ENCODE peak calls at places on chromosomes 2 and 18, in five cellular contexts. C is heart left ventricle, Q is fibroblast of lung, Z is RWPE1, U is spleen. N is an unnamed sample.

GRCh38 chr18:28189400-28190239 is 12.7 kb upstream of the CDH2 start:
- DNase-seq in Z (no peak), U (no peak), C (no peak), Q (peak; percentile 75), N (peak; percentile 52)

GRCh38 chr2:8653485-8653884 is 28.4 kb upstream of the ID2 start:
- DNase-seq in Q (no peak), Z (no peak), U (peak; percentile 65), C (no peak), N (no peak)

GRCh38 chr2:113178069-113178468 is 4.3 kb downstream of the PSD4 start:
- DNase-seq in C (no peak), Z (no peak), Q (no peak), U (peak; percentile 31), N (no peak)

GRCh38 chr2:19473415-19473814 is 115.0 kb upstream of the OSR1 start:
- DNase-seq in C (no peak), Z (no peak), Q (no peak), U (no peak), N (no peak)

GRCh38 chr2:127721311-127721977 is 20.1 kb downstream of the SFT2D3 start:
- DNase-seq in U (no peak), Q (peak; percentile 72), Z (no peak), C (no peak), N (no peak)

GRCh38 chr2:216936954-216937357 is 77.1 kb upstream of the TNP1 start:
- DNase-seq in Q (no peak), Z (no peak), C (peak; percentile 37), U (no peak), N (no peak)

GRCh38 chr2:158890296-158890905 is 78.0 kb upstream of the TANC1 start:
- DNase-seq in Z (no peak), C (no peak), Q (peak; percentile 49), U (no peak), N (no peak)

GRCh38 chr18:58186258-58186948 is 142.4 kb downstream of the NEDD4L start:
- DNase-seq in C (no peak), U (no peak), Q (peak; percentile 95), Z (peak; percentile 67), N (no peak)

GRCh38 chr2:61928816-61929471 is 23.5 kb downstream of the COMMD1 start:
- DNase-seq in Z (no peak), C (no peak), Q (peak; percentile 87), U (no peak), N (no peak)

GRCh38 chr2:226995625-226996041 is 159.8 kb downstream of the RHBDD1 start:
- DNase-seq in Z (peak; percentile 34), Q (peak; percentile 94), C (no peak), U (no peak), N (no peak)

GRCh38 chr2:147648471-147648870 is 196.4 kb upstream of the ACVR2A start:
- DNase-seq in Q (no peak), U (no peak), C (no peak), Z (no peak), N (no peak)

GRCh38 chr2:96184188-96184587 is 24.4 kb downstream of the STARD7 start:
- DNase-seq in Z (no peak), U (no peak), C (no peak), Q (no peak), N (no peak)

GRCh38 chr2:70907130-70907756 is 28.5 kb upstream of the ATP6V1B1 start:
- DNase-seq in C (no peak), Z (no peak), Q (peak; percentile 15), U (no peak), N (peak; percentile 3)

GRCh38 chr2:150234787-150235512 is 252.5 kb downstream of the RND3 start:
- DNase-seq in U (no peak), Q (peak; percentile 90), Z (no peak), C (no peak), N (no peak)

GRCh38 chr2:219460424-219460926 is 25.8 kb downstream of the SPEG start:
- DNase-seq in U (no peak), Q (peak; percentile 93), C (peak; percentile 82), Z (no peak), N (peak; percentile 95)

GRCh38 chr2:204015118-204015842 is 78.7 kb downstream of the ICOS start:
- DNase-seq in Q (no peak), Z (no peak), C (no peak), U (no peak), N (no peak)

GRCh38 chr2:42339191-42339912 is 21.7 kb downstream of the COX7A2L start:
- DNase-seq in C (no peak), Z (no peak), Q (no peak), U (no peak), N (peak; percentile 39)

GRCh38 chr2:134839649-134840048 is 1.2 kb downstream of the ACMSD start:
- DNase-seq in Z (no peak), Q (no peak), U (no peak), C (no peak), N (no peak)

GRCh38 chr18:58438161-58438983 is 190.5 kb downstream of the ALPK2 start:
- DNase-seq in C (no peak), U (no peak), Q (peak; percentile 34), Z (no peak), N (no peak)

GRCh38 chr2:101815739-101816391 is 118.4 kb downstream of the MAP4K4 start:
- DNase-seq in C (no peak), U (no peak), Z (no peak), Q (peak; percentile 48), N (no peak)

GRCh38 chr2:188788621-188789020 is 185.6 kb upstream of the COL3A1 start:
- DNase-seq in C (peak; percentile 70), Z (peak; percentile 3), U (no peak), Q (peak; percentile 93), N (no peak)

GRCh38 chr18:11857177-11857887 is 6.1 kb downstream of the CHMP1B start:
- DNase-seq in Z (peak; percentile 97), Q (peak; percentile 100), U (peak; percentile 36), C (peak; percentile 56), N (no peak)

GRCh38 chr2:144912206-144912605 is 392.3 kb upstream of the ZEB2 start:
- DNase-seq in Z (no peak), Q (peak; percentile 51), C (no peak), U (no peak), N (no peak)

GRCh38 chr2:54310961-54311360 is 54.9 kb upstream of the TSPYL6 start:
- DNase-seq in U (no peak), Z (no peak), C (no peak), Q (no peak), N (no peak)

GRCh38 chr2:49640630-49641029 is 486.3 kb upstream of the FSHR start:
- DNase-seq in U (no peak), C (no peak), Z (no peak), Q (no peak), N (no peak)

GRCh38 chr2:174728096-174728495 is 36.2 kb downstream of the CHRNA1 start:
- DNase-seq in Z (no peak), C (no peak), U (no peak), Q (no peak), N (no peak)

GRCh38 chr2:241878007-241878970 is 8.8 kb downstream of the RTP5 start:
- DNase-seq in Z (peak; percentile 75), C (peak; percentile 71), Q (peak; percentile 56), U (peak; percentile 93), N (peak; percentile 81)

GRCh38 chr2:37827911-37828411 is 97.1 kb upstream of the RMDN2 start:
- DNase-seq in Z (no peak), Q (peak; percentile 90), U (no peak), C (peak; percentile 59), N (no peak)

GRCh38 chr18:35671952-35672603 is 90.5 kb downstream of the GALNT1 start:
- DNase-seq in U (no peak), Z (no peak), Q (peak; percentile 13), C (no peak), N (no peak)

GRCh38 chr2:27832396-27832795 is 57.8 kb downstream of the RBKS start:
- DNase-seq in Z (peak; percentile 8), U (no peak), Q (peak; percentile 94), C (no peak), N (no peak)

DNA sequence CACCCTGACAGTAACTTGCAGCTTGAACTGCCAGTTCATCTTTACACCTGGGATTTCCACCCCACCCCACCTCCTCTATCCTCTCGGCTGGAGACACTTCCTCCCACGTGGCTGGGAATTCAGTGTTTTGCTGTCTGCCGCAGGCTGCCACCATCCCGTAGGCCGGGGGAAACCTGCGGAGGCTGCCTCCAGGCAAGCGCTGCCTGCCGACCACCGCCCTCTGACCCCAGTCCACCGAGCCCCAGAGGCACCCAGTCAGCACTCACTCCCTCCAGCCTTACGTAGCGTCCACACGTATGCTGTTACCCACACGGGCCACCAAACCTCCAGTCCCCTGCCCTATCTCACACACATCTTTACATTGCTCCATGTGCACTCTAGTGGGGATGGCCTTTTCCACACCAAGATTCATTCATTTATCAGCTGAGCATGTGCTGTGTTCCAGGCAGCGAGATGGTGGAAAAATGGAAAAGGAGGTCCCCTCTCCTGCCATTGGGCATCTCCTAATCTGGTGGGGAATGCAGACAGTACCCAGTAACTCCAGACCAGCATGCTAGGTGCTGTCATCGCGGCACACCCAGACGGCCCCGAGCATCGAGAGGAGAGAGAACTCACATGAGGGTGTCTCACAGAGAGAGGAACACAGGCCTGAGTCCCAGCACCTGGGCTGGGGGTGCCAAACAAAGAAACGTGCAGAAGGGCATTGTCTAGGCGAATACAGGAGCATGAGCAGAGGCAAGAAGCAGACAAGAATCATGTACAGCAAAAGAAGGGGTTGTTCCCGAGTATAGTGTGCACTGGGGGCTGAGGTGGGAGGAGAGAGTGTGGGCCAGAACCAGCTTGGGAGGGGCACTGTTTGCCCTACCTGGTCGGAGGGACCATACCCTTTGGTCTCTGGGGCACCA is 166.9 kb downstream of the SMAD7 start:
- DNase-seq in Q (no peak), U (peak; percentile 69), C (no peak), Z (no peak), N (no peak)
- H3K27ac ChIP-seq in Q (no peak overlapping the region), U (no peak overlapping the region), C (peak overlapping the region; percentile 91), Z (no peak overlapping the region), N (no peak overlapping the region)

GRCh38 chr2:235642446-235643107 is 148.7 kb downstream of the AGAP1 start:
- DNase-seq in U (no peak), C (no peak), Z (peak; percentile 7), Q (peak; percentile 79), N (peak; percentile 80)
- TF ChIP-seq CTCF in U (no peak), C (peak; percentile 12), Z (no peak), Q (peak; percentile 32), N (peak; percentile 20)

GRCh38 chr2:65128297-65129190 is 1.4 kb downstream of the RAB1A start:
- DNase-seq in U (no peak), Z (no peak), Q (peak; percentile 62), C (no peak), N (no peak)
- H3K27ac ChIP-seq in U (peak overlapping the region; percentile 98), Z (no peak overlapping the region), Q (peak overlapping the region; percentile 99), C (peak overlapping the region; percentile 98), N (peak overlapping the region; percentile 97)

GRCh38 chr18:31148580-31148979 is 14.1 kb downstream of the DSC1 start:
- DNase-seq in U (no peak), Z (no peak), Q (no peak), C (no peak), N (no peak)

GRCh38 chr18:31149351-31149750 is 13.3 kb downstream of the DSC1 start:
- DNase-seq in Q (peak; percentile 3), U (no peak), C (no peak), Z (no peak), N (no peak)

GRCh38 chr18:31155498-31155897 is 7.2 kb downstream of the DSC1 start:
- DNase-seq in Q (no peak), Z (no peak), C (no peak), U (no peak), N (no peak)

GRCh38 chr18:31156831-31157763 is 5.6 kb downstream of the DSC1 start:
- DNase-seq in Q (no peak), U (no peak), Z (peak; percentile 23), C (no peak), N (no peak)

DNA sequence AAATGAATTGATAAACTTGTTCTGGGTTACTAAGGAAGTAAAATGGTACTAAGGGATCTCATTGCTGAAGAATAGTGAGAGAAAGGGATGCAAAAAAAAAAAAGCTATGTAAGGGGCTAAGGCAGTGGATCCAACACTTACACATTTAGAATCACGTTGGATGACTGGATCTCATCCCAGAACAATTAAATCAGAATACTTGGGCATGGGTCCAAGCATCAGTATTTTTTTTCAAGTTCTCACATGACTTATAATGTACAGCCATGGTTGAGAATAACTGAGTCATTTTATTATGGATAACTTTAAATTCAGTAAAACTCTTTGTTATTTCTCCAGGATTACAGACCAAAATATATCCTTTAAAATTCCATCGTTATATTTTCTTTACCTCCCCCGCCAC is 8.5 kb downstream of the DSC1 start:
- DNase-seq in U (no peak), Z (no peak), C (no peak), Q (peak; percentile 1), N (no peak)
- TF ChIP-seq CTCF in U (no peak), Z (no peak), C (no peak), Q (no peak), N (no peak)

N was measured in WERI-Rb-1.